ENCODE peak calls at places on chromosomes 4 and X, in four cellular contexts. M is kidney tubule cell; R is adrenal gland; Y is activated effector memory CD4-positive, alpha-beta T cell treated with anti-CD3 and anti-CD28 coated beads, Interleukin-2, amount 50 U/mL, for 16 hours. N is an unnamed sample.

GRCh38 chr4:6368601-6369000 is 99.0 kb downstream of the WFS1 start:
- DNase-seq in Y (no peak), R (no peak), M (no peak), N (no peak)

GRCh38 chr4:84639143-84639542 is 56.2 kb downstream of the CDS1 start:
- DNase-seq in M (no peak), Y (no peak), R (no peak), N (no peak)

GRCh38 chr4:67909910-67910905 is 26.4 kb upstream of the TMPRSS11D start:
- DNase-seq in R (no peak), M (peak; percentile 31), Y (no peak), N (no peak)

GRCh38 chr4:10201356-10202223 is 85.0 kb upstream of the WDR1 start:
- DNase-seq in M (peak; percentile 0), Y (no peak), R (no peak), N (no peak)

GRCh38 chr4:10083331-10083769 is 33.2 kb downstream of the WDR1 start:
- DNase-seq in M (no peak), R (no peak), Y (peak; percentile 58), N (no peak)

GRCh38 chr4:150302553-150302952 is 224.3 kb downstream of the DCLK2 start:
- DNase-seq in R (no peak), M (peak; percentile 92), Y (no peak), N (no peak)

GRCh38 chr4:52627876-52628275 is 31.2 kb downstream of the USP46 start:
- DNase-seq in M (no peak), Y (no peak), R (no peak), N (no peak)

GRCh38 chr4:19164334-19164733 is 1087.4 kb upstream of the SLIT2 start:
- DNase-seq in R (no peak), Y (no peak), M (no peak), N (no peak)

GRCh38 chr4:140996757-140997156 is 136.5 kb downstream of the RNF150 start:
- DNase-seq in R (no peak), Y (no peak), M (peak; percentile 88), N (no peak)

GRCh38 chr4:126701756-126702155 is 931.0 kb upstream of the INTU start:
- DNase-seq in R (no peak), M (no peak), Y (no peak), N (no peak)

GRCh38 chr4:174553828-174554227 is 31.5 kb upstream of the HPGD start:
- DNase-seq in Y (no peak), M (no peak), R (no peak), N (no peak)

GRCh38 chr4:89658701-89659024 is 178.3 kb downstream of the SNCA start:
- DNase-seq in M (no peak), Y (no peak), R (no peak), N (no peak)

GRCh38 chrX:12352922-12353321 is 214.6 kb downstream of the FRMPD4 start:
- DNase-seq in R (no peak), M (no peak), Y (no peak), N (no peak)

GRCh38 chr4:41061482-41062185 is 152.7 kb downstream of the APBB2 start:
- DNase-seq in M (no peak), Y (no peak), R (no peak), N (no peak)

GRCh38 chr4:48169636-48170035 is 35.6 kb upstream of the TXK start:
- DNase-seq in M (no peak), Y (no peak), R (no peak), N (no peak)